ENCODE peak calls at places on chromosome 19, in ten cellular contexts. One of them, this sample, is unnamed.

GRCh38 chr19:33621811-33622504 is at the start of gene CHST8:
- DNase-seq in EL: peak; percentile 28
- DNase-seq in SHP77: peak; percentile 38
- DNase-seq in LHCN-M2: no peak
- DNase-seq in tibial nerve: no peak
- DNase-seq in ELR: peak; percentile 30
- DNase-seq in heart right ventricle: peak; percentile 57
- DNase-seq in endothelial cell: peak; percentile 69
- DNase-seq in neuronal stem cell: peak; percentile 73
- DNase-seq in progenitor cell of endocrine pancreas: peak; percentile 59
- DNase-seq in this sample: peak; percentile 61

GRCh38 chr19:2613507-2614295 is 88.8 kb downstream of the GNG7 start:
- DNase-seq in EL: peak; percentile 47
- DNase-seq in SHP77: peak; percentile 40
- DNase-seq in LHCN-M2: peak; percentile 29
- DNase-seq in tibial nerve: no peak
- DNase-seq in ELR: peak; percentile 63
- DNase-seq in heart right ventricle: peak; percentile 53
- DNase-seq in endothelial cell: peak; percentile 60
- DNase-seq in neuronal stem cell: no peak
- DNase-seq in progenitor cell of endocrine pancreas: no peak
- DNase-seq in this sample: peak; percentile 45

GRCh38 chr19:41245779-41246297 is 18.3 kb upstream of the HNRNPUL1 start:
- DNase-seq in EL: no peak
- DNase-seq in SHP77: no peak
- DNase-seq in LHCN-M2: no peak
- DNase-seq in tibial nerve: no peak
- DNase-seq in ELR: no peak
- DNase-seq in heart right ventricle: no peak
- DNase-seq in endothelial cell: no peak
- DNase-seq in neuronal stem cell: no peak
- DNase-seq in progenitor cell of endocrine pancreas: no peak
- DNase-seq in this sample: no peak

GRCh38 chr19:29770653-29771052 is 41.1 kb upstream of the CCNE1 start:
- DNase-seq in EL: no peak
- DNase-seq in SHP77: no peak
- DNase-seq in LHCN-M2: no peak
- DNase-seq in tibial nerve: no peak
- DNase-seq in ELR: no peak
- DNase-seq in heart right ventricle: no peak
- DNase-seq in endothelial cell: no peak
- DNase-seq in neuronal stem cell: no peak
- DNase-seq in progenitor cell of endocrine pancreas: no peak
- DNase-seq in this sample: no peak

GRCh38 chr19:10390652-10391286 is 10.4 kb upstream of the TYK2 start:
- DNase-seq in EL: peak; percentile 67
- DNase-seq in SHP77: no peak
- DNase-seq in LHCN-M2: peak; percentile 48
- DNase-seq in tibial nerve: peak; percentile 85
- DNase-seq in ELR: peak; percentile 75
- DNase-seq in heart right ventricle: peak; percentile 45
- DNase-seq in endothelial cell: peak; percentile 72
- DNase-seq in neuronal stem cell: peak; percentile 68
- DNase-seq in progenitor cell of endocrine pancreas: peak; percentile 60
- DNase-seq in this sample: peak; percentile 77

GRCh38 chr19:13953021-13953531 is 767 bp downstream of the DCAF15 start:
- DNase-seq in EL: peak; percentile 71
- DNase-seq in SHP77: no peak
- DNase-seq in LHCN-M2: peak; percentile 59
- DNase-seq in tibial nerve: no peak
- DNase-seq in ELR: peak; percentile 73
- DNase-seq in heart right ventricle: no peak
- DNase-seq in endothelial cell: no peak
- DNase-seq in neuronal stem cell: no peak
- DNase-seq in progenitor cell of endocrine pancreas: no peak
- DNase-seq in this sample: no peak

GRCh38 chr19:19403373-19403901 is 2.0 kb upstream of the GATAD2A start:
- DNase-seq in EL: peak; percentile 68
- DNase-seq in SHP77: no peak
- DNase-seq in LHCN-M2: peak; percentile 62
- DNase-seq in tibial nerve: no peak
- DNase-seq in ELR: peak; percentile 84
- DNase-seq in heart right ventricle: no peak
- DNase-seq in endothelial cell: no peak
- DNase-seq in neuronal stem cell: no peak
- DNase-seq in progenitor cell of endocrine pancreas: no peak
- DNase-seq in this sample: no peak

GRCh38 chr19:55116232-55117062 is 990 bp downstream of the PPP1R12C start:
- DNase-seq in EL: peak; percentile 76
- DNase-seq in SHP77: no peak
- DNase-seq in LHCN-M2: peak; percentile 57
- DNase-seq in tibial nerve: peak; percentile 67
- DNase-seq in ELR: peak; percentile 76
- DNase-seq in heart right ventricle: peak; percentile 67
- DNase-seq in endothelial cell: no peak
- DNase-seq in neuronal stem cell: no peak
- DNase-seq in progenitor cell of endocrine pancreas: no peak
- DNase-seq in this sample: peak; percentile 29

GRCh38 chr19:29491491-29491890 is 34.3 kb upstream of the VSTM2B start:
- DNase-seq in EL: no peak
- DNase-seq in SHP77: no peak
- DNase-seq in LHCN-M2: no peak
- DNase-seq in tibial nerve: no peak
- DNase-seq in ELR: no peak
- DNase-seq in heart right ventricle: no peak
- DNase-seq in endothelial cell: no peak
- DNase-seq in neuronal stem cell: no peak
- DNase-seq in progenitor cell of endocrine pancreas: no peak
- DNase-seq in this sample: no peak

GRCh38 chr19:10871711-10872550 is 578 bp downstream of the CARM1 start:
- DNase-seq in EL: peak; percentile 31
- DNase-seq in SHP77: no peak
- DNase-seq in LHCN-M2: no peak
- DNase-seq in tibial nerve: no peak
- DNase-seq in ELR: peak; percentile 46
- DNase-seq in heart right ventricle: peak; percentile 61
- DNase-seq in endothelial cell: peak; percentile 36
- DNase-seq in neuronal stem cell: no peak
- DNase-seq in progenitor cell of endocrine pancreas: peak; percentile 39
- DNase-seq in this sample: no peak

GRCh38 chr19:18117692-18118378 is 20.3 kb downstream of the MAST3 start:
- DNase-seq in EL: peak; percentile 82
- DNase-seq in SHP77: peak; percentile 73
- DNase-seq in LHCN-M2: peak; percentile 76
- DNase-seq in tibial nerve: peak; percentile 78
- DNase-seq in ELR: peak; percentile 87
- DNase-seq in heart right ventricle: peak; percentile 94
- DNase-seq in endothelial cell: peak; percentile 96
- DNase-seq in neuronal stem cell: peak; percentile 91
- DNase-seq in progenitor cell of endocrine pancreas: peak; percentile 94
- DNase-seq in this sample: peak; percentile 91

GRCh38 chr19:8259142-8259921 is 48.8 kb downstream of the CD320 start:
- DNase-seq in EL: no peak
- DNase-seq in SHP77: no peak
- DNase-seq in LHCN-M2: no peak
- DNase-seq in tibial nerve: no peak
- DNase-seq in ELR: no peak
- DNase-seq in heart right ventricle: no peak
- DNase-seq in endothelial cell: no peak
- DNase-seq in neuronal stem cell: no peak
- DNase-seq in progenitor cell of endocrine pancreas: no peak
- DNase-seq in this sample: no peak

GRCh38 chr19:1469200-1469935 is 9.6 kb downstream of the C19orf25 start:
- DNase-seq in EL: no peak
- DNase-seq in SHP77: no peak
- DNase-seq in LHCN-M2: no peak
- DNase-seq in tibial nerve: no peak
- DNase-seq in ELR: peak; percentile 44
- DNase-seq in heart right ventricle: peak; percentile 18
- DNase-seq in endothelial cell: no peak
- DNase-seq in neuronal stem cell: no peak
- DNase-seq in progenitor cell of endocrine pancreas: no peak
- DNase-seq in this sample: no peak

GRCh38 chr19:58346961-58347929 is 6.0 kb downstream of the A1BG start:
- DNase-seq in EL: peak; percentile 78
- DNase-seq in SHP77: peak; percentile 25
- DNase-seq in LHCN-M2: peak; percentile 63
- DNase-seq in tibial nerve: peak; percentile 15
- DNase-seq in ELR: peak; percentile 76
- DNase-seq in heart right ventricle: peak; percentile 61
- DNase-seq in endothelial cell: peak; percentile 64
- DNase-seq in neuronal stem cell: peak; percentile 73
- DNase-seq in progenitor cell of endocrine pancreas: peak; percentile 30
- DNase-seq in this sample: peak; percentile 63

GRCh38 chr19:1259873-1260748 is 9.0 kb upstream of the CIRBP start:
- DNase-seq in EL: no peak
- DNase-seq in SHP77: no peak
- DNase-seq in LHCN-M2: no peak
- DNase-seq in tibial nerve: no peak
- DNase-seq in ELR: peak; percentile 62
- DNase-seq in heart right ventricle: no peak
- DNase-seq in endothelial cell: no peak
- DNase-seq in neuronal stem cell: no peak
- DNase-seq in progenitor cell of endocrine pancreas: no peak
- DNase-seq in this sample: no peak

GRCh38 chr19:56295531-56296455 is 18.8 kb downstream of the ZSCAN5A start:
- DNase-seq in EL: no peak
- DNase-seq in SHP77: no peak
- DNase-seq in LHCN-M2: no peak
- DNase-seq in tibial nerve: no peak
- DNase-seq in ELR: no peak
- DNase-seq in heart right ventricle: no peak
- DNase-seq in endothelial cell: no peak
- DNase-seq in neuronal stem cell: no peak
- DNase-seq in progenitor cell of endocrine pancreas: no peak
- DNase-seq in this sample: no peak

GRCh38 chr19:29560313-29561075 is 34.7 kb downstream of the VSTM2B start:
- DNase-seq in EL: no peak
- DNase-seq in SHP77: no peak
- DNase-seq in LHCN-M2: no peak
- DNase-seq in tibial nerve: no peak
- DNase-seq in ELR: no peak
- DNase-seq in heart right ventricle: no peak
- DNase-seq in endothelial cell: no peak
- DNase-seq in neuronal stem cell: no peak
- DNase-seq in progenitor cell of endocrine pancreas: no peak
- DNase-seq in this sample: no peak

GRCh38 chr19:13838943-13839192 is 38.1 kb upstream of the NANOS3 start:
- DNase-seq in EL: no peak
- DNase-seq in SHP77: peak; percentile 60
- DNase-seq in LHCN-M2: no peak
- DNase-seq in tibial nerve: no peak
- DNase-seq in ELR: no peak
- DNase-seq in heart right ventricle: peak; percentile 93
- DNase-seq in endothelial cell: no peak
- DNase-seq in neuronal stem cell: no peak
- DNase-seq in progenitor cell of endocrine pancreas: no peak
- DNase-seq in this sample: no peak

GRCh38 chr19:56301152-56301551 is 13.5 kb downstream of the ZSCAN5A start:
- DNase-seq in EL: no peak
- DNase-seq in SHP77: no peak
- DNase-seq in LHCN-M2: no peak
- DNase-seq in tibial nerve: no peak
- DNase-seq in ELR: peak; percentile 17
- DNase-seq in heart right ventricle: no peak
- DNase-seq in endothelial cell: no peak
- DNase-seq in neuronal stem cell: no peak
- DNase-seq in progenitor cell of endocrine pancreas: no peak
- DNase-seq in this sample: no peak

GRCh38 chr19:37251308-37252229 is 33.6 kb downstream of the ZNF383 start:
- DNase-seq in EL: peak; percentile 95
- DNase-seq in SHP77: peak; percentile 89
- DNase-seq in LHCN-M2: peak; percentile 71
- DNase-seq in tibial nerve: peak; percentile 43
- DNase-seq in ELR: peak; percentile 97
- DNase-seq in heart right ventricle: peak; percentile 85
- DNase-seq in endothelial cell: no peak
- DNase-seq in neuronal stem cell: peak; percentile 76
- DNase-seq in progenitor cell of endocrine pancreas: no peak
- DNase-seq in this sample: no peak

GRCh38 chr19:39969266-39969665 is 1.7 kb upstream of the PSMC4 start:
- DNase-seq in EL: no peak
- DNase-seq in SHP77: no peak
- DNase-seq in LHCN-M2: peak; percentile 69
- DNase-seq in tibial nerve: no peak
- DNase-seq in ELR: no peak
- DNase-seq in heart right ventricle: no peak
- DNase-seq in endothelial cell: no peak
- DNase-seq in neuronal stem cell: no peak
- DNase-seq in progenitor cell of endocrine pancreas: no peak
- DNase-seq in this sample: no peak

GRCh38 chr19:806815-807421 is 9.7 kb downstream of the PTBP1 start:
- DNase-seq in EL: no peak
- DNase-seq in SHP77: no peak
- DNase-seq in LHCN-M2: no peak
- DNase-seq in tibial nerve: no peak
- DNase-seq in ELR: no peak
- DNase-seq in heart right ventricle: no peak
- DNase-seq in endothelial cell: no peak
- DNase-seq in neuronal stem cell: no peak
- DNase-seq in progenitor cell of endocrine pancreas: no peak
- DNase-seq in this sample: no peak

GRCh38 chr19:5032101-5032967 is 63.4 kb downstream of the KDM4B start:
- DNase-seq in EL: no peak
- DNase-seq in SHP77: no peak
- DNase-seq in LHCN-M2: no peak
- DNase-seq in tibial nerve: no peak
- DNase-seq in ELR: peak; percentile 61
- DNase-seq in heart right ventricle: no peak
- DNase-seq in endothelial cell: no peak
- DNase-seq in neuronal stem cell: no peak
- DNase-seq in progenitor cell of endocrine pancreas: no peak
- DNase-seq in this sample: no peak

GRCh38 chr19:33435706-33436359 is 62.3 kb downstream of the CEBPG start:
- DNase-seq in EL: no peak
- DNase-seq in SHP77: no peak
- DNase-seq in LHCN-M2: no peak
- DNase-seq in tibial nerve: no peak
- DNase-seq in ELR: no peak
- DNase-seq in heart right ventricle: no peak
- DNase-seq in endothelial cell: no peak
- DNase-seq in neuronal stem cell: no peak
- DNase-seq in progenitor cell of endocrine pancreas: no peak
- DNase-seq in this sample: no peak

GRCh38 chr19:17497149-17497798 is 14.2 kb upstream of the PGLS start:
- DNase-seq in EL: no peak
- DNase-seq in SHP77: no peak
- DNase-seq in LHCN-M2: no peak
- DNase-seq in tibial nerve: no peak
- DNase-seq in ELR: no peak
- DNase-seq in heart right ventricle: no peak
- DNase-seq in endothelial cell: no peak
- DNase-seq in neuronal stem cell: no peak
- DNase-seq in progenitor cell of endocrine pancreas: no peak
- DNase-seq in this sample: no peak

GRCh38 chr19:48480151-48480475 is 10.9 kb downstream of the CYTH2 start:
- DNase-seq in EL: no peak
- DNase-seq in SHP77: no peak
- DNase-seq in LHCN-M2: no peak
- DNase-seq in tibial nerve: peak; percentile 48
- DNase-seq in ELR: no peak
- DNase-seq in heart right ventricle: peak; percentile 72
- DNase-seq in endothelial cell: no peak
- DNase-seq in neuronal stem cell: no peak
- DNase-seq in progenitor cell of endocrine pancreas: no peak
- DNase-seq in this sample: no peak

GRCh38 chr19:1857648-1858326 is 5.6 kb downstream of the KLF16 start:
- DNase-seq in EL: no peak
- DNase-seq in SHP77: no peak
- DNase-seq in LHCN-M2: no peak
- DNase-seq in tibial nerve: no peak
- DNase-seq in ELR: no peak
- DNase-seq in heart right ventricle: no peak
- DNase-seq in endothelial cell: no peak
- DNase-seq in neuronal stem cell: no peak
- DNase-seq in progenitor cell of endocrine pancreas: no peak
- DNase-seq in this sample: no peak

GRCh38 chr19:30719189-30719990 is 347.2 kb downstream of the ZNF536 start:
- DNase-seq in EL: peak; percentile 27
- DNase-seq in SHP77: no peak
- DNase-seq in LHCN-M2: peak; percentile 3
- DNase-seq in tibial nerve: peak; percentile 27
- DNase-seq in ELR: peak; percentile 7
- DNase-seq in heart right ventricle: peak; percentile 84
- DNase-seq in endothelial cell: peak; percentile 32
- DNase-seq in neuronal stem cell: no peak
- DNase-seq in progenitor cell of endocrine pancreas: peak; percentile 24
- DNase-seq in this sample: peak; percentile 22

This sample was measured in neural crest cell.